ENCODE peak calls at places on chromosomes 2 and 18, in six cellular contexts. X, Y, F, D, T and V are unnamed samples.

GRCh38 chr2:15933184-15933845 is 7.0 kb upstream of the MYCN start:
- DNase-seq in Y (no peak), T (no peak), D (no peak), X (no peak), F (no peak), V (no peak)

GRCh38 chr18:31420032-31420431 is 27.5 kb upstream of the DSG3 start:
- DNase-seq in F (no peak), Y (no peak), D (no peak), T (no peak), X (no peak), V (no peak)

GRCh38 chr2:133791191-133791590 is 222.9 kb upstream of the NCKAP5 start:
- DNase-seq in T (no peak), D (no peak), Y (no peak), X (no peak), F (no peak), V (no peak)

GRCh38 chr18:21669736-21670135 is 34.8 kb downstream of the ABHD3 start:
- DNase-seq in T (no peak), X (no peak), Y (no peak), F (no peak), D (no peak), V (no peak)

GRCh38 chr18:48859311-48860275 is 91.2 kb downstream of the SMAD7 start:
- DNase-seq in X (no peak), T (no peak), D (peak), Y (no peak), F (no peak), V (peak)

GRCh38 chr2:236889791-236890704 is 195.6 kb upstream of the COPS8 start:
- DNase-seq in D (no peak), T (no peak), F (no peak), Y (no peak), X (no peak), V (no peak)

GRCh38 chr18:9475643-9476580 is 599 bp downstream of the RALBP1 start:
- DNase-seq in F (no peak), T (peak), X (no peak), Y (no peak), D (no peak), V (peak)

GRCh38 chr2:88265352-88265960 is 95.3 kb downstream of the THNSL2 start:
- DNase-seq in D (no peak), X (no peak), T (no peak), Y (no peak), F (no peak), V (no peak)

GRCh38 chr2:19911799-19912509 is 10.2 kb upstream of the TTC32 start:
- DNase-seq in X (no peak), T (no peak), Y (no peak), D (no peak), F (no peak), V (no peak)

GRCh38 chr2:199663157-199663556 is 187.8 kb downstream of the FTCDNL1 start:
- DNase-seq in D (no peak), X (no peak), Y (no peak), F (no peak), T (no peak), V (peak)

GRCh38 chr2:110807520-110807919 is 75.1 kb downstream of the ACOXL start:
- DNase-seq in Y (no peak), F (no peak), X (no peak), T (no peak), D (no peak), V (no peak)

GRCh38 chr18:47343291-47343690 is 91.8 kb upstream of the SKOR2 start:
- DNase-seq in T (no peak), Y (no peak), F (no peak), D (no peak), X (no peak), V (no peak)

GRCh38 chr2:217789736-217790181 is 213.0 kb downstream of the TNS1 start:
- DNase-seq in F (peak), T (no peak), X (no peak), Y (no peak), D (no peak), V (peak)

GRCh38 chr2:232529806-232530547 is 4.0 kb downstream of the CHRND start:
- DNase-seq in D (no peak), T (no peak), F (peak), X (no peak), Y (no peak), V (no peak)

GRCh38 chr2:36322108-36322507 is 33.5 kb upstream of the CRIM1 start:
- DNase-seq in T (no peak), F (no peak), Y (no peak), X (no peak), D (peak), V (peak)

GRCh38 chr2:240647503-240648154 is 22.3 kb downstream of the GPR35 start:
- DNase-seq in X (no peak), F (no peak), D (peak), T (no peak), Y (no peak), V (no peak)

GRCh38 chr2:102051659-102052366 is 60.1 kb downstream of the IL1R2 start:
- DNase-seq in X (no peak), Y (no peak), D (no peak), F (no peak), T (no peak), V (no peak)

GRCh38 chr2:130156624-130157004 is 11.7 kb upstream of the CCDC74B start:
- DNase-seq in X (no peak), T (no peak), D (peak), F (no peak), Y (no peak), V (no peak)

GRCh38 chr2:226378733-226379132 is 420.9 kb downstream of the IRS1 start:
- DNase-seq in X (no peak), F (no peak), Y (no peak), T (no peak), D (no peak), V (no peak)

GRCh38 chr2:26384597-26384996 is 17.1 kb upstream of the DRC1 start:
- DNase-seq in F (no peak), X (no peak), T (no peak), D (no peak), Y (no peak), V (no peak)

GRCh38 chr2:43524180-43524965 is 71.5 kb downstream of the THADA start:
- DNase-seq in X (no peak), T (no peak), Y (no peak), D (peak), F (no peak), V (peak)

GRCh38 chr2:158580760-158581159 is 124.0 kb downstream of the PKP4 start:
- DNase-seq in X (no peak), T (no peak), Y (no peak), F (no peak), D (no peak), V (no peak)

GRCh38 chr2:144430722-144431163 is 89.2 kb downstream of the ZEB2 start:
- DNase-seq in F (no peak), D (no peak), T (no peak), Y (no peak), X (no peak), V (no peak)

GRCh38 chr2:136238552-136239346 is 120.8 kb upstream of the CXCR4 start:
- DNase-seq in T (peak), D (peak), F (peak), X (no peak), Y (no peak), V (no peak)

GRCh38 chr2:30259071-30259470 is 27.7 kb downstream of the LBH start:
- DNase-seq in Y (no peak), D (no peak), T (no peak), X (no peak), F (no peak), V (no peak)

GRCh38 chr2:183359867-183360266 is 235.6 kb downstream of the NUP35 start:
- DNase-seq in F (no peak), D (no peak), Y (no peak), T (no peak), X (no peak), V (no peak)

GRCh38 chr2:198657520-198658121 is 800.1 kb downstream of the SATB2 start:
- DNase-seq in T (no peak), D (peak), Y (peak), F (no peak), X (no peak), V (peak)

GRCh38 chr2:181602017-181602416 is 54.9 kb downstream of the CERKL start:
- DNase-seq in Y (no peak), F (no peak), D (no peak), T (no peak), X (no peak), V (no peak)